ENCODE peak calls at places on chromosomes 1 and 21, in four cellular contexts. B is prostate gland; Z is CD4-positive, alpha-beta T cell; O is substantia nigra. F is an unnamed sample.

GRCh38 chr1:35334485-35334884 is 66.0 kb downstream of the ZMYM4 start:
- DNase-seq in Z (no peak), B (no peak), O (no peak), F (no peak)

GRCh38 chr21:42187976-42188653 is 30.8 kb upstream of the ABCG1 start:
- DNase-seq in B (no peak), Z (peak), O (no peak), F (peak)

GRCh38 chr1:197330213-197330612 is 62.2 kb downstream of the CRB1 start:
- DNase-seq in O (no peak), B (no peak), Z (no peak), F (no peak)

GRCh38 chr1:9413877-9414213 is 121.2 kb downstream of the SPSB1 start:
- DNase-seq in Z (no peak), B (no peak), O (no peak), F (no peak)

GRCh38 chr1:19313961-19314882 is 2.1 kb downstream of the SLC66A1 start:
- DNase-seq in Z (no peak), O (no peak), B (no peak), F (peak)

GRCh38 chr21:43712268-43712942 is 6.5 kb upstream of the PDXK start:
- DNase-seq in Z (no peak), O (no peak), B (peak), F (no peak)

GRCh38 chr21:31164713-31165694 is 126.7 kb upstream of the KRTAP19-8 start:
- DNase-seq in Z (no peak), B (no peak), O (no peak), F (no peak)

GRCh38 chr1:113199718-113200455 is 126.9 kb downstream of the LRIG2 start:
- DNase-seq in Z (no peak), B (no peak), O (no peak), F (no peak)

GRCh38 chr1:95752515-95753381 is 518.7 kb downstream of the RWDD3 start:
- DNase-seq in B (no peak), Z (no peak), O (no peak), F (no peak)

GRCh38 chr1:93749487-93749886 is 67.8 kb upstream of the BCAR3 start:
- DNase-seq in B (no peak), Z (no peak), O (no peak), F (no peak)

GRCh38 chr21:28018741-28019669 is 973.7 kb downstream of the LTN1 start:
- DNase-seq in Z (no peak), O (peak), B (no peak), F (no peak)

GRCh38 chr1:224565186-224565585 is 50.9 kb upstream of the CNIH3 start:
- DNase-seq in O (no peak), B (no peak), Z (no peak), F (no peak)
- H3K27ac ChIP-seq in O (no peak), B (no peak), Z (no peak), F (no peak)

GRCh38 chr1:198686069-198686728 is 47.4 kb downstream of the PTPRC start:
- DNase-seq in B (no peak), O (no peak), Z (no peak), F (no peak)

GRCh38 chr1:198681831-198682756 is 43.3 kb downstream of the PTPRC start:
- DNase-seq in B (peak), O (peak), Z (peak), F (peak)

GRCh38 chr1:198681247-198681646 is 42.4 kb downstream of the PTPRC start:
- DNase-seq in O (no peak), Z (no peak), B (no peak), F (no peak)

GRCh38 chr1:198680174-198680871 is 41.5 kb downstream of the PTPRC start:
- DNase-seq in B (no peak), Z (no peak), O (no peak), F (peak)

DNA sequence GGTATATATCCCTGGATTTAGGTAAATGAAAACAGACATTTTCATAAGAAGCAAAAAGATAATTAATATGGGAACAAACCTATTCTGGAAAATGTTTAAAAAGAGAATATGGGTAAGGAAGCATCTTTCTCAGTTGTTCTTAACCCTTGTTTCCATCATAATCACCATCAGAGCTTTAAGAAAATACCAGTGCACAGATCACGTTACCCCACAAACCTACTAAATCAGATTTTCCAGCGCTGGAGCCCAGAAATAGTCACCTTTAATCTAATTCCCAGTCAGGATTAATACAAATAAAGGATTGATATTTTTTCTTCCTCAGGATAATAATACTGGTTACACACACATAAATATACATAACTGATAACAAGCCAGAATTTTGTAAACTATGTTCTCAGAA is 44.6 kb downstream of the PTPRC start:
- DNase-seq in B (no peak), Z (no peak), O (no peak), F (no peak)
- H3K27ac ChIP-seq in B (no peak), Z (peak), O (no peak), F (peak)

GRCh38 chr1:100391675-100392074 is 39.4 kb downstream of the CDC14A start:
- DNase-seq in Z (peak), B (no peak), O (no peak), F (no peak)

GRCh38 chr1:100396651-100397050 is 44.3 kb downstream of the CDC14A start:
- DNase-seq in O (no peak), B (no peak), Z (no peak), F (no peak)

GRCh38 chr1:100397681-100398080 is 45.4 kb downstream of the CDC14A start:
- DNase-seq in B (no peak), Z (no peak), O (no peak), F (no peak)

GRCh38 chr1:100390507-100390906 is 38.2 kb downstream of the CDC14A start:
- DNase-seq in Z (no peak), O (no peak), B (no peak), F (no peak)

DNA sequence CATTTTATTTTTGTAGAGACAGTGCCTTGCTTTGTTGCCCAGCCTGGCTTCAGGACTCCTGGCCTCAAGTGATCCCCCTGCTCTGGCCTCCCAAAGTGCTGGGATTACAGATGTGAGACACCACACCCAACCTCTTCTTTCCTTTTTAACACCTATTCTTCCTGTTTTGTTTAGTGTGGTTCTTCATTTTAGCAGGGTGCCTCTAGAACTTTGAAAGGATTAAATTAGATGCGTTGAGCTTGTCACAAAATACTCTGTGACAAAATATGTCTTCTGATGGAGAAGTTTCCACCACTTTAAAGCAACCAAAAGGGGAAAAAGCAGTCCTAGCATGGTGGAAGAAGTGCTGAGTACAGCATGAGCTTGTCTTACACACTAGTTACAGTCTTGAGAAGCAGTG is 42.0 kb downstream of the CDC14A start:
- DNase-seq in Z (no peak), O (no peak), B (no peak), F (no peak)
- H3K27ac ChIP-seq in Z (peak), O (no peak), B (no peak), F (peak)

DNA sequence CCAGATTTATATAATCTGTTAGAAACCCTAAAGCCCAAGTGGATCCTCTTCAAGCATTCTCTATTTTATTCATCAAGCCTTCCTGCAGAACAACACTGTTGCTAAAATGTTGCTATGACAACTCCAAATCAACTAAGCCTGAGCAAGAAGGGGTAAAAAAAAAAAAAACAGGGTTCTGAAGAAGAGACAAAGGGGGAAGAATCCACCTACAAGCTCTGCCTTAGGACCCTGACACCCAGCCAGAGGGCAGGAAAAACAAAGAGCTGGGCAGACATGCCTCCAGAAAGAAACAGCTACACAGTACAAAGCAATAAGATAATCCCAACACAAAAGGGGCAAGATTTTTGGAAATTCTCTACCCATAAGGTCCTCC is 1.3 kb downstream of the USF1 start:
- DNase-seq in O (no peak), B (no peak), Z (no peak), F (no peak)
- H3K27ac ChIP-seq in O (peak), B (peak), Z (peak), F (peak)